ENCODE peak calls at places on chromosome 20, in six cellular contexts. K is AML-193; U is DMS153; Q is stimulated activated CD4-positive, alpha-beta T cell treated with anti-CD3 and anti-CD28 coated beads, Interleukin-15, amount 100 ng/mL, for 1 hour; N is EL; E is GM12892. R is an unnamed sample.

GRCh38 chr20:16701296-16701695 is 28.5 kb upstream of the SNRPB2 start:
- DNase-seq in E (no peak), N (peak; percentile 4), K (peak; percentile 50), U (no peak), Q (no peak), R (peak; percentile 10)

GRCh38 chr20:63826753-63827152 is 4.3 kb downstream of the ZBTB46 start:
- DNase-seq in Q (no peak), N (no peak), K (no peak), U (no peak), E (no peak), R (peak; percentile 48)

GRCh38 chr20:611843-612185 is 1.7 kb upstream of the TCF15 start:
- DNase-seq in Q (no peak), N (no peak), K (no peak), E (no peak), U (no peak), R (no peak)

GRCh38 chr20:36666181-36666740 is 20.3 kb upstream of the SLA2 start:
- DNase-seq in N (peak; percentile 9), U (no peak), K (peak; percentile 40), Q (no peak), E (no peak), R (peak; percentile 24)

GRCh38 chr20:5531318-5532081 is 214.7 kb upstream of the PROKR2 start:
- DNase-seq in N (no peak), E (no peak), Q (no peak), U (no peak), K (no peak), R (peak; percentile 84)

GRCh38 chr20:11274137-11274536 is 600.3 kb upstream of the JAG1 start:
- DNase-seq in K (peak; percentile 56), E (no peak), Q (no peak), U (peak; percentile 47), N (peak; percentile 65), R (peak; percentile 74)

GRCh38 chr20:21103582-21104465 is 2.3 kb downstream of the LINC00237 start:
- DNase-seq in U (no peak), N (no peak), E (no peak), Q (no peak), K (no peak), R (no peak)

GRCh38 chr20:1934162-1934561 is 39.0 kb downstream of the SIRPA start:
- DNase-seq in N (peak; percentile 59), E (no peak), U (no peak), Q (no peak), K (no peak), R (peak; percentile 95)

GRCh38 chr20:1183153-1183552 is 1.6 kb downstream of the TMEM74B start:
- DNase-seq in U (no peak), N (no peak), E (no peak), K (no peak), Q (no peak), R (no peak)

GRCh38 chr20:52683761-52684160 is 288.4 kb upstream of the TSHZ2 start:
- DNase-seq in N (no peak), E (no peak), K (no peak), U (peak; percentile 73), Q (no peak), R (no peak)

GRCh38 chr20:10443936-10444335 is 8.8 kb downstream of the SLX4IP start:
- DNase-seq in K (no peak), E (no peak), N (no peak), U (no peak), Q (no peak), R (no peak)

GRCh38 chr20:45545351-45545750 is 1.9 kb downstream of the EPPIN start:
- DNase-seq in N (no peak), Q (no peak), U (no peak), E (no peak), K (no peak), R (no peak)

GRCh38 chr20:41072099-41072798 is 43.6 kb downstream of the TOP1 start:
- DNase-seq in E (no peak), Q (no peak), U (no peak), N (peak; percentile 91), K (no peak), R (peak; percentile 91)

GRCh38 chr20:44034451-44034850 is 119.8 kb downstream of the TOX2 start:
- DNase-seq in K (no peak), N (no peak), U (no peak), Q (no peak), E (no peak), R (no peak)

GRCh38 chr20:47326718-47327137 is 29.8 kb downstream of the ZMYND8 start:
- DNase-seq in Q (no peak), E (no peak), N (peak; percentile 75), U (no peak), K (no peak), R (peak; percentile 52)

GRCh38 chr20:8361008-8361652 is 229.1 kb downstream of the PLCB1 start:
- DNase-seq in U (no peak), K (no peak), Q (no peak), E (no peak), N (peak; percentile 72), R (peak; percentile 69)

GRCh38 chr20:29873946-29874345 is 1383.5 kb upstream of the DEFB115 start:
- DNase-seq in Q (no peak), E (no peak), N (peak; percentile 51), K (no peak), U (no peak), R (peak; percentile 63)

GRCh38 chr20:3766832-3767433 is 620 bp downstream of the ADISSP start:
- DNase-seq in E (no peak), K (no peak), U (no peak), N (no peak), Q (no peak), R (peak; percentile 50)

GRCh38 chr20:63381781-63382431 is 20.8 kb upstream of the CHRNA4 start:
- DNase-seq in Q (peak; percentile 35), U (no peak), N (no peak), K (no peak), E (peak; percentile 75), R (peak; percentile 21)

GRCh38 chr20:23445596-23446217 is 6.2 kb downstream of the CSTL1 start:
- DNase-seq in Q (no peak), N (peak; percentile 92), K (no peak), U (no peak), E (no peak), R (peak; percentile 90)

GRCh38 chr20:51525241-51526104 is 17.0 kb downstream of the NFATC2 start:
- DNase-seq in N (no peak), K (peak; percentile 46), Q (peak; percentile 46), U (no peak), E (no peak), R (no peak)

GRCh38 chr20:31861346-31862156 is 8.8 kb downstream of the DUSP15 start:
- DNase-seq in N (peak; percentile 44), Q (peak; percentile 47), U (peak; percentile 39), E (peak; percentile 95), K (no peak), R (peak; percentile 71)

GRCh38 chr20:48824830-48825550 is 2.8 kb downstream of the PREX1 start:
- DNase-seq in U (no peak), E (no peak), N (no peak), K (no peak), Q (no peak), R (no peak)

GRCh38 chr20:56504373-56505005 is 20.1 kb upstream of the FAM209A start:
- DNase-seq in Q (no peak), E (peak; percentile 23), N (peak; percentile 5), U (no peak), K (no peak), R (peak; percentile 35)

GRCh38 chr20:17786221-17786718 is 86.5 kb downstream of the BANF2 start:
- DNase-seq in U (no peak), N (peak; percentile 16), Q (no peak), E (no peak), K (no peak), R (peak; percentile 60)

GRCh38 chr20:7123457-7123856 is 356.0 kb downstream of the BMP2 start:
- DNase-seq in Q (no peak), K (no peak), N (no peak), U (no peak), E (no peak), R (no peak)

GRCh38 chr20:10683537-10683936 is 9.7 kb upstream of the JAG1 start:
- DNase-seq in N (no peak), K (no peak), E (no peak), Q (no peak), U (no peak), R (no peak)

GRCh38 chr20:44688053-44688625 is 27.0 kb upstream of the CCN5 start:
- DNase-seq in U (no peak), N (no peak), K (no peak), E (no peak), Q (no peak), R (no peak)

GRCh38 chr20:25637247-25637646 is 13.4 kb upstream of the NANP start:
- DNase-seq in E (no peak), N (no peak), K (no peak), U (no peak), Q (no peak), R (no peak)

GRCh38 chr20:56487216-56487615 is 18.8 kb downstream of the RTF2 start:
- DNase-seq in N (no peak), K (no peak), Q (no peak), E (no peak), U (no peak), R (no peak)

GRCh38 chr20:1535420-1536175 is 21.9 kb downstream of the SIRPD start:
- DNase-seq in E (peak; percentile 23), Q (no peak), K (no peak), N (no peak), U (no peak), R (no peak)

GRCh38 chr20:45882469-45883099 is 1.6 kb downstream of the ZSWIM1 start:
- DNase-seq in Q (no peak), K (no peak), N (no peak), U (no peak), E (no peak), R (no peak)

GRCh38 chr20:55855052-55855451 is 150.3 kb downstream of the CBLN4 start:
- DNase-seq in U (no peak), E (no peak), K (no peak), Q (no peak), N (no peak), R (no peak)

R was measured in GM23248.